ENCODE peak calls at places on chromosome 6, in five cellular contexts. One of them, this sample, is unnamed.

GRCh38 chr6:68238097-68238597 is 396.9 kb upstream of the ADGRB3 start:
- DNase-seq in DND-41: no peak
- DNase-seq in neural progenitor cell: no peak
- DNase-seq in GM23248: no peak
- DNase-seq in astrocyte: peak
- DNase-seq in this sample: peak

GRCh38 chr6:125943528-125944433 is 12.8 kb upstream of the HINT3 start:
- DNase-seq in DND-41: no peak
- DNase-seq in neural progenitor cell: no peak
- DNase-seq in GM23248: no peak
- DNase-seq in astrocyte: no peak
- DNase-seq in this sample: no peak

GRCh38 chr6:44806656-44807055 is 419.1 kb downstream of the CDC5L start:
- DNase-seq in DND-41: no peak
- DNase-seq in neural progenitor cell: no peak
- DNase-seq in GM23248: peak
- DNase-seq in astrocyte: peak
- DNase-seq in this sample: peak

GRCh38 chr6:70151616-70152015 is 151.3 kb downstream of the COL9A1 start:
- DNase-seq in DND-41: no peak
- DNase-seq in neural progenitor cell: no peak
- DNase-seq in GM23248: peak
- DNase-seq in astrocyte: no peak
- DNase-seq in this sample: no peak

GRCh38 chr6:44624226-44624625 is 236.7 kb downstream of the CDC5L start:
- DNase-seq in DND-41: no peak
- DNase-seq in neural progenitor cell: no peak
- DNase-seq in GM23248: no peak
- DNase-seq in astrocyte: no peak
- DNase-seq in this sample: no peak

GRCh38 chr6:121823437-121823851 is 388.0 kb downstream of the GJA1 start:
- DNase-seq in DND-41: no peak
- DNase-seq in neural progenitor cell: peak
- DNase-seq in GM23248: peak
- DNase-seq in astrocyte: peak
- DNase-seq in this sample: peak

GRCh38 chr6:3919130-3919628 is 70.0 kb downstream of the FAM50B start:
- DNase-seq in DND-41: no peak
- DNase-seq in neural progenitor cell: no peak
- DNase-seq in GM23248: peak
- DNase-seq in astrocyte: no peak
- DNase-seq in this sample: peak

GRCh38 chr6:130143709-130144108 is 79.0 kb downstream of the SAMD3 start:
- DNase-seq in DND-41: no peak
- DNase-seq in neural progenitor cell: no peak
- DNase-seq in GM23248: peak
- DNase-seq in astrocyte: no peak
- DNase-seq in this sample: no peak

GRCh38 chr6:121600389-121601233 is 165.2 kb downstream of the GJA1 start:
- DNase-seq in DND-41: no peak
- DNase-seq in neural progenitor cell: no peak
- DNase-seq in GM23248: no peak
- DNase-seq in astrocyte: no peak
- DNase-seq in this sample: peak

GRCh38 chr6:23089981-23090380 is 520.6 kb downstream of the HDGFL1 start:
- DNase-seq in DND-41: no peak
- DNase-seq in neural progenitor cell: no peak
- DNase-seq in GM23248: no peak
- DNase-seq in astrocyte: no peak
- DNase-seq in this sample: peak

GRCh38 chr6:127146935-127147334 is 28.5 kb downstream of the RSPO3 start:
- DNase-seq in DND-41: no peak
- DNase-seq in neural progenitor cell: no peak
- DNase-seq in GM23248: peak
- DNase-seq in astrocyte: peak
- DNase-seq in this sample: peak

GRCh38 chr6:149335924-149336323 is 18.4 kb downstream of the TAB2 start:
- DNase-seq in DND-41: no peak
- DNase-seq in neural progenitor cell: no peak
- DNase-seq in GM23248: peak
- DNase-seq in astrocyte: peak
- DNase-seq in this sample: peak

GRCh38 chr6:131410785-131411184 is 162.2 kb upstream of the ARG1 start:
- DNase-seq in DND-41: no peak
- DNase-seq in neural progenitor cell: no peak
- DNase-seq in GM23248: no peak
- DNase-seq in astrocyte: no peak
- DNase-seq in this sample: no peak

GRCh38 chr6:148349466-148349865 is 6.8 kb downstream of the SASH1 start:
- DNase-seq in DND-41: no peak
- DNase-seq in neural progenitor cell: no peak
- DNase-seq in GM23248: no peak
- DNase-seq in astrocyte: no peak
- DNase-seq in this sample: no peak

GRCh38 chr6:71349395-71349794 is 60.8 kb downstream of the OGFRL1 start:
- DNase-seq in DND-41: no peak
- DNase-seq in neural progenitor cell: peak
- DNase-seq in GM23248: peak
- DNase-seq in astrocyte: no peak
- DNase-seq in this sample: peak

GRCh38 chr6:23329091-23329490 is 759.7 kb downstream of the HDGFL1 start:
- DNase-seq in DND-41: no peak
- DNase-seq in neural progenitor cell: no peak
- DNase-seq in GM23248: no peak
- DNase-seq in astrocyte: no peak
- DNase-seq in this sample: no peak

GRCh38 chr6:83709748-83710050 is 798 bp upstream of the SNAP91 start:
- DNase-seq in DND-41: no peak
- DNase-seq in neural progenitor cell: no peak
- DNase-seq in GM23248: no peak
- DNase-seq in astrocyte: no peak
- DNase-seq in this sample: no peak

GRCh38 chr6:5315883-5316282 is 54.6 kb downstream of the FARS2 start:
- DNase-seq in DND-41: no peak
- DNase-seq in neural progenitor cell: no peak
- DNase-seq in GM23248: peak
- DNase-seq in astrocyte: peak
- DNase-seq in this sample: no peak

GRCh38 chr6:30100585-30101422 is 12.1 kb downstream of the TRIM31 start:
- DNase-seq in DND-41: no peak
- DNase-seq in neural progenitor cell: peak
- DNase-seq in GM23248: peak
- DNase-seq in astrocyte: no peak
- DNase-seq in this sample: no peak

GRCh38 chr6:87754828-87755227 is 52.8 kb upstream of the AKIRIN2 start:
- DNase-seq in DND-41: no peak
- DNase-seq in neural progenitor cell: no peak
- DNase-seq in GM23248: no peak
- DNase-seq in astrocyte: no peak
- DNase-seq in this sample: no peak

GRCh38 chr6:118660218-118660569 is 8.8 kb upstream of the CEP85L start:
- DNase-seq in DND-41: peak
- DNase-seq in neural progenitor cell: no peak
- DNase-seq in GM23248: peak
- DNase-seq in astrocyte: no peak
- DNase-seq in this sample: no peak

GRCh38 chr6:100229512-100229911 is 235.2 kb downstream of the SIM1 start:
- DNase-seq in DND-41: no peak
- DNase-seq in neural progenitor cell: no peak
- DNase-seq in GM23248: no peak
- DNase-seq in astrocyte: no peak
- DNase-seq in this sample: no peak

GRCh38 chr6:6654599-6655575 is 66.4 kb downstream of the LY86 start:
- DNase-seq in DND-41: peak
- DNase-seq in neural progenitor cell: no peak
- DNase-seq in GM23248: peak
- DNase-seq in astrocyte: no peak
- DNase-seq in this sample: peak

GRCh38 chr6:44024597-44025219 is 102.5 kb downstream of the MRPL14 start:
- DNase-seq in DND-41: peak
- DNase-seq in neural progenitor cell: no peak
- DNase-seq in GM23248: no peak
- DNase-seq in astrocyte: no peak
- DNase-seq in this sample: no peak

GRCh38 chr6:109117346-109118035 is 22.2 kb downstream of the CEP57L1 start:
- DNase-seq in DND-41: no peak
- DNase-seq in neural progenitor cell: no peak
- DNase-seq in GM23248: no peak
- DNase-seq in astrocyte: no peak
- DNase-seq in this sample: no peak

GRCh38 chr6:141117869-141118268 is 1014.9 kb upstream of the GJE1 start:
- DNase-seq in DND-41: no peak
- DNase-seq in neural progenitor cell: no peak
- DNase-seq in GM23248: no peak
- DNase-seq in astrocyte: peak
- DNase-seq in this sample: no peak

GRCh38 chr6:144528605-144529425 is 243.7 kb downstream of the UTRN start:
- DNase-seq in DND-41: peak
- DNase-seq in neural progenitor cell: peak
- DNase-seq in GM23248: peak
- DNase-seq in astrocyte: peak
- DNase-seq in this sample: peak

GRCh38 chr6:110876170-110876773 is 1.7 kb downstream of the AMD1 start:
- DNase-seq in DND-41: peak
- DNase-seq in neural progenitor cell: peak
- DNase-seq in GM23248: peak
- DNase-seq in astrocyte: peak
- DNase-seq in this sample: peak

GRCh38 chr6:170089937-170090335 is 200.9 kb downstream of the DLL1 start:
- DNase-seq in DND-41: no peak
- DNase-seq in neural progenitor cell: no peak
- DNase-seq in GM23248: no peak
- DNase-seq in astrocyte: no peak
- DNase-seq in this sample: no peak
- H3K9ac ChIP-seq in DND-41: no peak
- H3K9ac ChIP-seq in neural progenitor cell: no peak
- H3K9ac ChIP-seq in GM23248: no peak
- H3K9ac ChIP-seq in astrocyte: no peak
- H3K9ac ChIP-seq in this sample: no peak

DNA sequence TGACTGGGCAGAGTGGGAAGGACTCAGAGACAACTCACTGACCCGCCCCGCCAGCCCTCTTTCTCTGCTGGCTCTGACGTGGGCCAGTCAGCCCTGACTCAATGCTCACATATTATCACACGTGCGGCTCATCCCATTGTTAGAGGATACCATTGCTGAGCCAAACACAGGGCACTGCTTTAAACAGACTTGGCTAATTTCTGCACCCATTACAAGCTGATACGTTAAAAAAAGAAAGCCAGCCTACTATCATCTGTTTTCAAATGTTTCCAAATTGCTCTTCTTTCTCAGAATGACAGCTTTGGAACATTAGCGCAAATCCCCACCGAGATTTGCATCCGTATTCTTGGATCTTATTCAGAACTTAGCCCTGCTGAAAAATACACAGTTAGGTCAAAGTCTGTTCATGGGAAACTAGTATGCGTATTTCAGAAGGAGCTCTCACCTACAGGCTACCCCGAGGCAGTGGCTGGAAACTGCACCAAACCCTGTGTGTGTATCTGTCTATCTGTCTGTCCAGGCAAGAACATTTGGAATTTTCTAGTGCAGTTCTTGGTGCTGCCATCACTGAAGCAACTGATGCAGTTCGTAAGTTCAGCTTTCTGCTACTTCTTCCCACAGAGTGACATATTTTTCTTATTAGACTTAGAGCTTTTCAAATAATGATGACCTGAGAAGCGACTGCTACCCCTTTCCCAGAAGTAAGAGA is 32.8 kb downstream of the RAMACL start:
- DNase-seq in DND-41: no peak
- DNase-seq in neural progenitor cell: no peak
- DNase-seq in GM23248: peak
- DNase-seq in astrocyte: peak
- DNase-seq in this sample: peak
- H3K27ac ChIP-seq in DND-41: no peak
- H3K27ac ChIP-seq in neural progenitor cell: no peak
- H3K27ac ChIP-seq in GM23248: peak
- H3K27ac ChIP-seq in astrocyte: peak
- H3K27ac ChIP-seq in this sample: peak

GRCh38 chr6:169319561-169319960 is 65.9 kb upstream of the THBS2 start:
- DNase-seq in DND-41: no peak
- DNase-seq in neural progenitor cell: no peak
- DNase-seq in GM23248: no peak
- DNase-seq in astrocyte: peak
- DNase-seq in this sample: peak
- H3K9ac ChIP-seq in DND-41: no peak
- H3K9ac ChIP-seq in neural progenitor cell: no peak
- H3K9ac ChIP-seq in GM23248: no peak
- H3K9ac ChIP-seq in astrocyte: no peak
- H3K9ac ChIP-seq in this sample: no peak

GRCh38 chr6:47426524-47427302 is 50.9 kb upstream of the CD2AP start:
- DNase-seq in DND-41: no peak
- DNase-seq in neural progenitor cell: no peak
- DNase-seq in GM23248: no peak
- DNase-seq in astrocyte: no peak
- DNase-seq in this sample: no peak

GRCh38 chr6:47424436-47424836 is 53.2 kb upstream of the CD2AP start:
- DNase-seq in DND-41: no peak
- DNase-seq in neural progenitor cell: no peak
- DNase-seq in GM23248: no peak
- DNase-seq in astrocyte: no peak
- DNase-seq in this sample: peak

GRCh38 chr6:47434372-47435253 is 43.0 kb upstream of the CD2AP start:
- DNase-seq in DND-41: no peak
- DNase-seq in neural progenitor cell: no peak
- DNase-seq in GM23248: no peak
- DNase-seq in astrocyte: no peak
- DNase-seq in this sample: no peak

GRCh38 chr6:47428288-47428687 is 49.3 kb upstream of the CD2AP start:
- DNase-seq in DND-41: no peak
- DNase-seq in neural progenitor cell: no peak
- DNase-seq in GM23248: no peak
- DNase-seq in astrocyte: no peak
- DNase-seq in this sample: no peak

GRCh38 chr6:47428746-47429664 is 48.6 kb upstream of the CD2AP start:
- DNase-seq in DND-41: no peak
- DNase-seq in neural progenitor cell: no peak
- DNase-seq in GM23248: no peak
- DNase-seq in astrocyte: no peak
- DNase-seq in this sample: no peak
- H3K27ac ChIP-seq in DND-41: no peak
- H3K27ac ChIP-seq in neural progenitor cell: no peak
- H3K27ac ChIP-seq in GM23248: no peak
- H3K27ac ChIP-seq in astrocyte: no peak
- H3K27ac ChIP-seq in this sample: no peak

GRCh38 chr6:79605968-79606764 is 25.0 kb upstream of the SH3BGRL2 start:
- DNase-seq in DND-41: no peak
- DNase-seq in neural progenitor cell: no peak
- DNase-seq in GM23248: no peak
- DNase-seq in astrocyte: no peak
- DNase-seq in this sample: peak
- H3K9ac ChIP-seq in DND-41: no peak
- H3K9ac ChIP-seq in neural progenitor cell: no peak
- H3K9ac ChIP-seq in GM23248: no peak
- H3K9ac ChIP-seq in astrocyte: no peak
- H3K9ac ChIP-seq in this sample: no peak

This sample was measured in fibroblast of lung.